ENCODE peak calls at places on chromosomes 1 and 21, in six cellular contexts. N, H, O, R, A and D are unnamed samples.

GRCh38 chr1:74587888-74588287 is 75.5 kb upstream of the LRRC53 start:
- ATAC-seq in N (no peak), O (no peak), A (no peak), H (no peak), R (no peak), D (no peak)

GRCh38 chr21:42554251-42554937 is 40.7 kb downstream of the SLC37A1 start:
- ATAC-seq in H (no peak), A (no peak), R (no peak), O (no peak), N (no peak), D (no peak)

GRCh38 chr1:153518562-153518961 is 17.2 kb downstream of the S100A6 start:
- ATAC-seq in N (no peak), H (no peak), O (no peak), A (no peak), R (no peak), D (no peak)

GRCh38 chr21:45054927-45055612 is 19.3 kb upstream of the ADARB1 start:
- ATAC-seq in N (no peak), A (no peak), O (no peak), H (no peak), R (no peak), D (no peak)

GRCh38 chr1:22143586-22144033 is 713 bp upstream of the WNT4 start:
- ATAC-seq in O (no peak), H (peak), N (no peak), R (peak), A (peak), D (no peak)

GRCh38 chr21:33452362-33452761 is 27.4 kb downstream of the TMEM50B start:
- ATAC-seq in A (peak), H (no peak), O (no peak), N (no peak), R (no peak), D (no peak)

GRCh38 chr1:91791103-91791502 is 94.8 kb downstream of the TGFBR3 start:
- ATAC-seq in O (no peak), A (no peak), H (no peak), R (no peak), N (no peak), D (no peak)

GRCh38 chr1:55584521-55585401 is 369.6 kb upstream of the USP24 start:
- ATAC-seq in O (no peak), R (no peak), A (peak), N (peak), H (no peak), D (no peak)

GRCh38 chr1:1260843-1261560 is 12.7 kb downstream of the UBE2J2 start:
- ATAC-seq in A (no peak), N (no peak), R (no peak), O (peak), H (no peak), D (no peak)

GRCh38 chr1:66315675-66316074 is 218.3 kb upstream of the SGIP1 start:
- ATAC-seq in O (no peak), H (peak), A (peak), N (no peak), R (peak), D (peak)

GRCh38 chr1:58575831-58576726 is 973 bp downstream of the TACSTD2 start:
- ATAC-seq in N (peak), R (peak), A (peak), O (peak), H (peak), D (peak)

GRCh38 chr21:45829566-45830147 is 151.9 kb upstream of the COL6A1 start:
- ATAC-seq in O (no peak), R (peak), N (no peak), A (peak), H (no peak), D (no peak)

GRCh38 chr1:17186216-17186894 is 18.6 kb upstream of the PADI1 start:
- ATAC-seq in A (no peak), O (peak), R (no peak), N (no peak), H (no peak), D (peak)